ENCODE peak calls at places on chromosomes 5 and 9, in ten cellular contexts. H is thoracic aorta; L is WTC11; B is omental fat pad; Q is BE2C; C is COR-L47; J is effector CD4-positive, alpha-beta T cell; Z is NCI-H510A treated with DMSO at 0.1 percent for 48 hours; N is stimulated activated CD4-positive, alpha-beta T cell treated with anti-CD3 and anti-CD28 coated beads, Interleukin-15, amount 100 ng/mL, for 24 hours; D is activated CD4-positive, alpha-beta T cell treated with anti-CD3 and anti-CD28 coated beads, Interleukin-2, amount 50 U/mL, for 1 hour. O is an unnamed sample.

GRCh38 chr9:94912700-94913249 is 186.3 kb downstream of the AOPEP start:
- DNase-seq in N (no peak), Z (no peak), H (no peak), B (no peak), C (no peak), L (no peak), Q (no peak), J (no peak), D (no peak), O (no peak)

GRCh38 chr5:96734871-96735325 is 72.7 kb downstream of the CAST start:
- DNase-seq in Z (no peak), L (no peak), J (no peak), B (no peak), H (no peak), Q (no peak), D (no peak), C (no peak), N (no peak), O (no peak)

GRCh38 chr5:50717615-50718014 is 51.2 kb downstream of the PARP8 start:
- DNase-seq in H (no peak), D (no peak), B (no peak), N (no peak), L (no peak), C (no peak), Z (no peak), Q (no peak), J (no peak), O (no peak)

GRCh38 chr9:120531683-120532300 is 48.2 kb downstream of the CDK5RAP2 start:
- DNase-seq in H (no peak), C (peak; percentile 40), Z (peak; percentile 46), D (no peak), J (no peak), Q (peak; percentile 28), B (no peak), N (no peak), L (peak; percentile 33), O (peak; percentile 87)

GRCh38 chr5:151745071-151745705 is 13.2 kb downstream of the ATOX1 start:
- DNase-seq in C (no peak), B (peak; percentile 69), D (peak; percentile 22), J (peak; percentile 7), N (peak; percentile 38), L (no peak), H (peak; percentile 82), Q (no peak), Z (no peak), O (peak; percentile 47)

GRCh38 chr9:113621309-113621791 is 157.8 kb downstream of the RGS3 start:
- DNase-seq in B (peak; percentile 43), N (no peak), H (peak; percentile 72), Q (no peak), J (no peak), C (no peak), L (peak; percentile 43), D (no peak), Z (no peak), O (peak; percentile 86)

GRCh38 chr5:10710513-10711128 is 50.4 kb downstream of the DAP start:
- DNase-seq in N (no peak), C (no peak), Q (no peak), B (no peak), J (no peak), H (no peak), Z (no peak), D (no peak), L (no peak), O (no peak)

GRCh38 chr9:385818-386398 is 171.2 kb downstream of the DOCK8 start:
- DNase-seq in H (no peak), B (no peak), L (peak; percentile 62), C (peak; percentile 20), Z (peak; percentile 53), J (no peak), Q (peak; percentile 30), D (peak; percentile 11), N (peak; percentile 9), O (peak; percentile 69)

GRCh38 chr5:83407931-83408330 is 63.6 kb upstream of the VCAN start:
- DNase-seq in N (no peak), C (no peak), Z (no peak), Q (no peak), B (no peak), H (no peak), D (no peak), J (no peak), L (no peak), O (no peak)

GRCh38 chr9:109632817-109633216 is 134.7 kb upstream of the PTPN3 start:
- DNase-seq in D (no peak), N (no peak), Q (no peak), C (no peak), J (no peak), Z (no peak), L (no peak), B (no peak), H (no peak), O (no peak)

GRCh38 chr5:170513856-170514255 is 10.0 kb downstream of the KCNIP1 start:
- DNase-seq in D (no peak), L (no peak), Q (no peak), H (no peak), B (no peak), Z (peak; percentile 24), N (no peak), C (no peak), J (no peak), O (no peak)

GRCh38 chr9:136694163-136694864 is 7.1 kb upstream of the AGPAT2 start:
- DNase-seq in Z (no peak), J (no peak), C (peak; percentile 32), B (peak; percentile 52), Q (peak; percentile 83), N (peak; percentile 54), H (no peak), D (no peak), L (peak; percentile 85), O (peak; percentile 99)

O was measured in osteoblast.